ENCODE peak calls at places on chromosomes 5 and 9, in eight cellular contexts. One of them, this sample, is unnamed.

GRCh38 chr9:137774775-137775386 is 102.7 kb upstream of the CACNA1B start:
- DNase-seq in T-helper 1 cell: no peak
- DNase-seq in activated naive CD8-positive, alpha-beta T cell treated with anti-CD3 and anti-CD28 coated beads for 36 hours: no peak
- DNase-seq in NCI-H1694: no peak
- DNase-seq in mucosa of descending colon: no peak
- DNase-seq in GM19239: no peak
- DNase-seq in AG09309: no peak
- DNase-seq in sciatic nerve: no peak
- DNase-seq in this sample: no peak

GRCh38 chr5:11683666-11684065 is 220.6 kb downstream of the CTNND2 start:
- DNase-seq in activated naive CD8-positive, alpha-beta T cell treated with anti-CD3 and anti-CD28 coated beads for 36 hours: no peak
- DNase-seq in mucosa of descending colon: no peak
- DNase-seq in T-helper 1 cell: no peak
- DNase-seq in NCI-H1694: no peak
- DNase-seq in AG09309: no peak
- DNase-seq in sciatic nerve: peak
- DNase-seq in GM19239: no peak
- DNase-seq in this sample: no peak

GRCh38 chr5:143297756-143298155 is 105.7 kb downstream of the NR3C1 start:
- DNase-seq in sciatic nerve: no peak
- DNase-seq in T-helper 1 cell: no peak
- DNase-seq in GM19239: no peak
- DNase-seq in NCI-H1694: no peak
- DNase-seq in mucosa of descending colon: no peak
- DNase-seq in activated naive CD8-positive, alpha-beta T cell treated with anti-CD3 and anti-CD28 coated beads for 36 hours: no peak
- DNase-seq in AG09309: no peak
- DNase-seq in this sample: no peak

GRCh38 chr9:36470891-36471290 is 70.8 kb upstream of the RNF38 start:
- DNase-seq in AG09309: no peak
- DNase-seq in NCI-H1694: no peak
- DNase-seq in mucosa of descending colon: peak
- DNase-seq in GM19239: peak
- DNase-seq in activated naive CD8-positive, alpha-beta T cell treated with anti-CD3 and anti-CD28 coated beads for 36 hours: peak
- DNase-seq in sciatic nerve: no peak
- DNase-seq in T-helper 1 cell: peak
- DNase-seq in this sample: no peak

GRCh38 chr9:127521919-127522304 is 70.6 kb downstream of the LRSAM1 start:
- DNase-seq in mucosa of descending colon: no peak
- DNase-seq in GM19239: no peak
- DNase-seq in activated naive CD8-positive, alpha-beta T cell treated with anti-CD3 and anti-CD28 coated beads for 36 hours: no peak
- DNase-seq in AG09309: no peak
- DNase-seq in sciatic nerve: peak
- DNase-seq in NCI-H1694: no peak
- DNase-seq in T-helper 1 cell: no peak
- DNase-seq in this sample: no peak

GRCh38 chr9:35258665-35259474 is 97.1 kb downstream of the UNC13B start:
- DNase-seq in NCI-H1694: peak
- DNase-seq in AG09309: peak
- DNase-seq in activated naive CD8-positive, alpha-beta T cell treated with anti-CD3 and anti-CD28 coated beads for 36 hours: peak
- DNase-seq in T-helper 1 cell: peak
- DNase-seq in sciatic nerve: peak
- DNase-seq in mucosa of descending colon: peak
- DNase-seq in GM19239: peak
- DNase-seq in this sample: no peak

GRCh38 chr5:130321931-130322330 is 417.7 kb downstream of the CHSY3 start:
- DNase-seq in activated naive CD8-positive, alpha-beta T cell treated with anti-CD3 and anti-CD28 coated beads for 36 hours: no peak
- DNase-seq in AG09309: no peak
- DNase-seq in sciatic nerve: no peak
- DNase-seq in T-helper 1 cell: no peak
- DNase-seq in NCI-H1694: no peak
- DNase-seq in GM19239: no peak
- DNase-seq in mucosa of descending colon: no peak
- DNase-seq in this sample: no peak

GRCh38 chr5:141040093-141040762 is 10.9 kb upstream of the PCDHB1 start:
- DNase-seq in activated naive CD8-positive, alpha-beta T cell treated with anti-CD3 and anti-CD28 coated beads for 36 hours: no peak
- DNase-seq in T-helper 1 cell: no peak
- DNase-seq in mucosa of descending colon: no peak
- DNase-seq in GM19239: no peak
- DNase-seq in AG09309: no peak
- DNase-seq in sciatic nerve: peak
- DNase-seq in NCI-H1694: peak
- DNase-seq in this sample: no peak

GRCh38 chr5:159883522-159883950 is 32.7 kb upstream of the ADRA1B start:
- DNase-seq in GM19239: no peak
- DNase-seq in NCI-H1694: no peak
- DNase-seq in AG09309: peak
- DNase-seq in activated naive CD8-positive, alpha-beta T cell treated with anti-CD3 and anti-CD28 coated beads for 36 hours: no peak
- DNase-seq in mucosa of descending colon: no peak
- DNase-seq in sciatic nerve: no peak
- DNase-seq in T-helper 1 cell: no peak
- DNase-seq in this sample: no peak

GRCh38 chr5:132475939-132476852 is 14.4 kb downstream of the IRF1 start:
- DNase-seq in GM19239: no peak
- DNase-seq in mucosa of descending colon: peak
- DNase-seq in AG09309: no peak
- DNase-seq in T-helper 1 cell: peak
- DNase-seq in activated naive CD8-positive, alpha-beta T cell treated with anti-CD3 and anti-CD28 coated beads for 36 hours: no peak
- DNase-seq in NCI-H1694: no peak
- DNase-seq in sciatic nerve: peak
- DNase-seq in this sample: no peak

GRCh38 chr5:100667021-100667671 is 132.0 kb downstream of the FAM174A start:
- DNase-seq in activated naive CD8-positive, alpha-beta T cell treated with anti-CD3 and anti-CD28 coated beads for 36 hours: no peak
- DNase-seq in AG09309: no peak
- DNase-seq in sciatic nerve: no peak
- DNase-seq in GM19239: no peak
- DNase-seq in T-helper 1 cell: peak
- DNase-seq in NCI-H1694: no peak
- DNase-seq in mucosa of descending colon: no peak
- DNase-seq in this sample: no peak

GRCh38 chr5:145218019-145218418 is 617.1 kb downstream of the PRELID2 start:
- DNase-seq in T-helper 1 cell: no peak
- DNase-seq in activated naive CD8-positive, alpha-beta T cell treated with anti-CD3 and anti-CD28 coated beads for 36 hours: no peak
- DNase-seq in sciatic nerve: no peak
- DNase-seq in AG09309: no peak
- DNase-seq in GM19239: no peak
- DNase-seq in mucosa of descending colon: no peak
- DNase-seq in NCI-H1694: no peak
- DNase-seq in this sample: no peak

GRCh38 chr9:22588918-22589317 is 142.3 kb downstream of the DMRTA1 start:
- DNase-seq in T-helper 1 cell: no peak
- DNase-seq in activated naive CD8-positive, alpha-beta T cell treated with anti-CD3 and anti-CD28 coated beads for 36 hours: no peak
- DNase-seq in mucosa of descending colon: no peak
- DNase-seq in sciatic nerve: no peak
- DNase-seq in NCI-H1694: no peak
- DNase-seq in AG09309: no peak
- DNase-seq in GM19239: no peak
- DNase-seq in this sample: no peak

GRCh38 chr9:78354324-78354973 is 57.5 kb downstream of the PSAT1 start:
- DNase-seq in activated naive CD8-positive, alpha-beta T cell treated with anti-CD3 and anti-CD28 coated beads for 36 hours: no peak
- DNase-seq in NCI-H1694: no peak
- DNase-seq in AG09309: no peak
- DNase-seq in T-helper 1 cell: no peak
- DNase-seq in mucosa of descending colon: no peak
- DNase-seq in GM19239: no peak
- DNase-seq in sciatic nerve: no peak
- DNase-seq in this sample: no peak

GRCh38 chr9:114431770-114432169 is 44.0 kb upstream of the AKNA start:
- DNase-seq in mucosa of descending colon: no peak
- DNase-seq in sciatic nerve: no peak
- DNase-seq in NCI-H1694: no peak
- DNase-seq in activated naive CD8-positive, alpha-beta T cell treated with anti-CD3 and anti-CD28 coated beads for 36 hours: no peak
- DNase-seq in GM19239: no peak
- DNase-seq in AG09309: no peak
- DNase-seq in T-helper 1 cell: no peak
- DNase-seq in this sample: no peak

GRCh38 chr9:98215266-98215665 is 22.8 kb upstream of the CORO2A start:
- DNase-seq in T-helper 1 cell: no peak
- DNase-seq in sciatic nerve: no peak
- DNase-seq in AG09309: no peak
- DNase-seq in GM19239: no peak
- DNase-seq in NCI-H1694: no peak
- DNase-seq in activated naive CD8-positive, alpha-beta T cell treated with anti-CD3 and anti-CD28 coated beads for 36 hours: no peak
- DNase-seq in mucosa of descending colon: no peak
- DNase-seq in this sample: no peak

GRCh38 chr5:28703651-28704260 is 1665.4 kb upstream of the CDH9 start:
- DNase-seq in NCI-H1694: no peak
- DNase-seq in activated naive CD8-positive, alpha-beta T cell treated with anti-CD3 and anti-CD28 coated beads for 36 hours: no peak
- DNase-seq in GM19239: no peak
- DNase-seq in mucosa of descending colon: no peak
- DNase-seq in sciatic nerve: no peak
- DNase-seq in AG09309: no peak
- DNase-seq in T-helper 1 cell: no peak
- DNase-seq in this sample: no peak

GRCh38 chr9:19631181-19631580 is 157.7 kb downstream of the SLC24A2 start:
- DNase-seq in sciatic nerve: no peak
- DNase-seq in GM19239: no peak
- DNase-seq in mucosa of descending colon: no peak
- DNase-seq in T-helper 1 cell: no peak
- DNase-seq in NCI-H1694: no peak
- DNase-seq in activated naive CD8-positive, alpha-beta T cell treated with anti-CD3 and anti-CD28 coated beads for 36 hours: no peak
- DNase-seq in AG09309: no peak
- DNase-seq in this sample: no peak

GRCh38 chr9:111952559-111952958 is 55.9 kb downstream of the UGCG start:
- DNase-seq in AG09309: peak
- DNase-seq in GM19239: no peak
- DNase-seq in T-helper 1 cell: no peak
- DNase-seq in mucosa of descending colon: no peak
- DNase-seq in NCI-H1694: no peak
- DNase-seq in activated naive CD8-positive, alpha-beta T cell treated with anti-CD3 and anti-CD28 coated beads for 36 hours: no peak
- DNase-seq in sciatic nerve: no peak
- DNase-seq in this sample: no peak

GRCh38 chr5:110221036-110221435 is 505.4 kb downstream of the TMEM232 start:
- DNase-seq in GM19239: no peak
- DNase-seq in activated naive CD8-positive, alpha-beta T cell treated with anti-CD3 and anti-CD28 coated beads for 36 hours: no peak
- DNase-seq in mucosa of descending colon: no peak
- DNase-seq in NCI-H1694: no peak
- DNase-seq in AG09309: no peak
- DNase-seq in T-helper 1 cell: no peak
- DNase-seq in sciatic nerve: no peak
- DNase-seq in this sample: no peak

GRCh38 chr5:115723224-115723623 is 93.2 kb downstream of the CDO1 start:
- DNase-seq in NCI-H1694: no peak
- DNase-seq in activated naive CD8-positive, alpha-beta T cell treated with anti-CD3 and anti-CD28 coated beads for 36 hours: no peak
- DNase-seq in GM19239: no peak
- DNase-seq in mucosa of descending colon: no peak
- DNase-seq in AG09309: no peak
- DNase-seq in T-helper 1 cell: no peak
- DNase-seq in sciatic nerve: no peak
- DNase-seq in this sample: no peak

GRCh38 chr9:101848485-101848919 is 110.1 kb upstream of the GRIN3A start:
- DNase-seq in activated naive CD8-positive, alpha-beta T cell treated with anti-CD3 and anti-CD28 coated beads for 36 hours: no peak
- DNase-seq in sciatic nerve: no peak
- DNase-seq in GM19239: no peak
- DNase-seq in T-helper 1 cell: no peak
- DNase-seq in AG09309: no peak
- DNase-seq in NCI-H1694: no peak
- DNase-seq in mucosa of descending colon: no peak
- DNase-seq in this sample: no peak

GRCh38 chr9:110752766-110753165 is 84.2 kb downstream of the MUSK start:
- DNase-seq in sciatic nerve: no peak
- DNase-seq in GM19239: no peak
- DNase-seq in AG09309: peak
- DNase-seq in mucosa of descending colon: no peak
- DNase-seq in T-helper 1 cell: no peak
- DNase-seq in NCI-H1694: no peak
- DNase-seq in activated naive CD8-positive, alpha-beta T cell treated with anti-CD3 and anti-CD28 coated beads for 36 hours: no peak
- DNase-seq in this sample: no peak

GRCh38 chr5:92505925-92506324 is 1075.1 kb downstream of the NR2F1-AS1 start:
- DNase-seq in T-helper 1 cell: no peak
- DNase-seq in GM19239: no peak
- DNase-seq in AG09309: no peak
- DNase-seq in mucosa of descending colon: no peak
- DNase-seq in NCI-H1694: no peak
- DNase-seq in activated naive CD8-positive, alpha-beta T cell treated with anti-CD3 and anti-CD28 coated beads for 36 hours: no peak
- DNase-seq in sciatic nerve: no peak
- DNase-seq in this sample: no peak

GRCh38 chr9:111704503-111704902 is 43.1 kb downstream of the GNG10 start:
- DNase-seq in sciatic nerve: no peak
- DNase-seq in GM19239: no peak
- DNase-seq in NCI-H1694: no peak
- DNase-seq in T-helper 1 cell: no peak
- DNase-seq in AG09309: no peak
- DNase-seq in mucosa of descending colon: no peak
- DNase-seq in activated naive CD8-positive, alpha-beta T cell treated with anti-CD3 and anti-CD28 coated beads for 36 hours: no peak
- DNase-seq in this sample: no peak

GRCh38 chr5:891837-892389 is 688 bp downstream of the BRD9 start:
- DNase-seq in NCI-H1694: peak
- DNase-seq in AG09309: no peak
- DNase-seq in sciatic nerve: no peak
- DNase-seq in GM19239: peak
- DNase-seq in T-helper 1 cell: peak
- DNase-seq in mucosa of descending colon: no peak
- DNase-seq in activated naive CD8-positive, alpha-beta T cell treated with anti-CD3 and anti-CD28 coated beads for 36 hours: no peak
- DNase-seq in this sample: no peak

GRCh38 chr9:14119694-14120514 is 194.0 kb downstream of the NFIB start:
- DNase-seq in NCI-H1694: no peak
- DNase-seq in sciatic nerve: no peak
- DNase-seq in AG09309: no peak
- DNase-seq in T-helper 1 cell: no peak
- DNase-seq in activated naive CD8-positive, alpha-beta T cell treated with anti-CD3 and anti-CD28 coated beads for 36 hours: no peak
- DNase-seq in mucosa of descending colon: no peak
- DNase-seq in GM19239: no peak
- DNase-seq in this sample: no peak

GRCh38 chr5:123628860-123629544 is 117.0 kb downstream of the CSNK1G3 start:
- DNase-seq in T-helper 1 cell: no peak
- DNase-seq in AG09309: no peak
- DNase-seq in NCI-H1694: no peak
- DNase-seq in mucosa of descending colon: no peak
- DNase-seq in sciatic nerve: no peak
- DNase-seq in GM19239: no peak
- DNase-seq in activated naive CD8-positive, alpha-beta T cell treated with anti-CD3 and anti-CD28 coated beads for 36 hours: no peak
- DNase-seq in this sample: no peak

GRCh38 chr9:130110596-130111021 is 56.9 kb downstream of the GPR107 start:
- DNase-seq in NCI-H1694: no peak
- DNase-seq in T-helper 1 cell: no peak
- DNase-seq in mucosa of descending colon: no peak
- DNase-seq in activated naive CD8-positive, alpha-beta T cell treated with anti-CD3 and anti-CD28 coated beads for 36 hours: no peak
- DNase-seq in sciatic nerve: no peak
- DNase-seq in GM19239: no peak
- DNase-seq in AG09309: no peak
- DNase-seq in this sample: no peak

GRCh38 chr9:134190232-134191121 is 26.1 kb upstream of the RNU6ATAC start:
- DNase-seq in mucosa of descending colon: no peak
- DNase-seq in activated naive CD8-positive, alpha-beta T cell treated with anti-CD3 and anti-CD28 coated beads for 36 hours: no peak
- DNase-seq in T-helper 1 cell: no peak
- DNase-seq in GM19239: no peak
- DNase-seq in sciatic nerve: peak
- DNase-seq in NCI-H1694: no peak
- DNase-seq in AG09309: no peak
- DNase-seq in this sample: no peak

GRCh38 chr9:68979538-68980314 is 34.2 kb downstream of the PRKACG start:
- DNase-seq in sciatic nerve: no peak
- DNase-seq in mucosa of descending colon: peak
- DNase-seq in AG09309: no peak
- DNase-seq in T-helper 1 cell: peak
- DNase-seq in NCI-H1694: no peak
- DNase-seq in GM19239: no peak
- DNase-seq in activated naive CD8-positive, alpha-beta T cell treated with anti-CD3 and anti-CD28 coated beads for 36 hours: peak
- DNase-seq in this sample: no peak

GRCh38 chr9:134496413-134497282 is 145.0 kb upstream of the COL5A1 start:
- DNase-seq in T-helper 1 cell: no peak
- DNase-seq in GM19239: no peak
- DNase-seq in activated naive CD8-positive, alpha-beta T cell treated with anti-CD3 and anti-CD28 coated beads for 36 hours: no peak
- DNase-seq in AG09309: peak
- DNase-seq in mucosa of descending colon: no peak
- DNase-seq in sciatic nerve: peak
- DNase-seq in NCI-H1694: no peak
- DNase-seq in this sample: no peak

GRCh38 chr5:31563216-31563615 is 31.1 kb downstream of the C5orf22 start:
- DNase-seq in sciatic nerve: no peak
- DNase-seq in AG09309: no peak
- DNase-seq in mucosa of descending colon: no peak
- DNase-seq in GM19239: no peak
- DNase-seq in NCI-H1694: no peak
- DNase-seq in activated naive CD8-positive, alpha-beta T cell treated with anti-CD3 and anti-CD28 coated beads for 36 hours: no peak
- DNase-seq in T-helper 1 cell: no peak
- DNase-seq in this sample: no peak

GRCh38 chr5:12743582-12743981 is 839.3 kb upstream of the CTNND2 start:
- DNase-seq in NCI-H1694: no peak
- DNase-seq in AG09309: no peak
- DNase-seq in sciatic nerve: no peak
- DNase-seq in T-helper 1 cell: no peak
- DNase-seq in GM19239: no peak
- DNase-seq in activated naive CD8-positive, alpha-beta T cell treated with anti-CD3 and anti-CD28 coated beads for 36 hours: no peak
- DNase-seq in mucosa of descending colon: no peak
- DNase-seq in this sample: no peak

This sample was measured in vagina.